ENCODE peak calls at places on chromosomes 11 and 22, in eight cellular contexts. G is GM23338, Q is body of pancreas, B is breast epithelium, C is epithelial cell of esophagus, U is aorta, W is GM23248, S is cardiac muscle cell. K is an unnamed sample.
A peak's percentile ranks its signal among the peaks of the same experiment; 100 is the strongest.

GRCh38 chr22:43883719-43884415 is 7.9 kb downstream of the PNPLA5 start:
- DNase-seq in G (no peak), Q (no peak), B (no peak), C (no peak), U (peak; percentile 65), W (no peak), S (no peak), K (no peak)

GRCh38 chr11:134556186-134556585 is 144.1 kb upstream of the B3GAT1 start:
- DNase-seq in G (no peak), Q (no peak), B (peak; percentile 5), C (no peak), U (peak; percentile 6), W (no peak), S (no peak), K (no peak)

GRCh38 chr11:58392741-58393140 is 13.9 kb downstream of the OR5B3 start:
- DNase-seq in G (no peak), Q (no peak), B (no peak), C (peak; percentile 67), U (no peak), W (no peak), S (no peak), K (no peak)

GRCh38 chr11:10693509-10694071 is at the start of gene IRAG1:
- DNase-seq in G (peak; percentile 34), Q (peak; percentile 19), B (peak; percentile 54), C (no peak), U (peak; percentile 92), W (peak; percentile 77), S (peak; percentile 56), K (peak; percentile 78)

GRCh38 chr11:47213985-47214564 is 699 bp upstream of the DDB2 start:
- DNase-seq in G (peak; percentile 96), Q (peak; percentile 96), B (peak; percentile 92), C (peak; percentile 93), U (peak; percentile 98), W (peak; percentile 94), S (peak; percentile 77), K (peak; percentile 82)

GRCh38 chr11:12271826-12272366 is 105.5 kb upstream of the PARVA start:
- DNase-seq in G (no peak), Q (no peak), B (no peak), C (no peak), U (no peak), W (no peak), S (no peak), K (no peak)

GRCh38 chr11:63404536-63404935 is 35.0 kb downstream of the SLC22A9 start:
- DNase-seq in G (no peak), Q (peak; percentile 62), B (no peak), C (no peak), U (no peak), W (no peak), S (no peak), K (no peak)

GRCh38 chr11:41955635-41956400 is 496.4 kb upstream of the LRRC4C start:
- DNase-seq in G (no peak), Q (no peak), B (no peak), C (no peak), U (no peak), W (no peak), S (no peak), K (no peak)

GRCh38 chr11:17352925-17353227 is 1.3 kb downstream of the NCR3LG1 start:
- DNase-seq in G (peak; percentile 43), Q (peak; percentile 55), B (no peak), C (peak; percentile 49), U (peak; percentile 79), W (peak; percentile 64), S (peak; percentile 30), K (peak; percentile 61)

GRCh38 chr22:18031670-18032454 is 7.5 kb upstream of the MICAL3 start:
- DNase-seq in G (no peak), Q (peak; percentile 67), B (peak; percentile 84), C (peak; percentile 98), U (peak; percentile 86), W (peak; percentile 98), S (no peak), K (peak; percentile 92)

GRCh38 chr22:17955611-17956379 is 68.6 kb downstream of the MICAL3 start:
- DNase-seq in G (no peak), Q (no peak), B (no peak), C (no peak), U (no peak), W (no peak), S (no peak), K (no peak)

GRCh38 chr22:29638678-29639077 is 35.2 kb downstream of the NF2 start:
- DNase-seq in G (no peak), Q (no peak), B (no peak), C (no peak), U (no peak), W (no peak), S (no peak), K (no peak)

GRCh38 chr11:76781861-76782500 is 1.2 kb upstream of the TSKU start:
- DNase-seq in G (no peak), Q (no peak), B (peak; percentile 69), C (peak; percentile 88), U (no peak), W (no peak), S (no peak), K (no peak)

GRCh38 chr11:114099392-114100178 is 40.1 kb downstream of the ZBTB16 start:
- DNase-seq in G (no peak), Q (peak; percentile 67), B (no peak), C (no peak), U (no peak), W (no peak), S (no peak), K (peak; percentile 69)
- H3K4me3 ChIP-seq in G (no peak overlapping the region), Q (no peak overlapping the region), B (no peak overlapping the region), C (no peak overlapping the region), U (no peak overlapping the region), W (no peak overlapping the region), S (no peak overlapping the region), K (no peak overlapping the region)

DNA sequence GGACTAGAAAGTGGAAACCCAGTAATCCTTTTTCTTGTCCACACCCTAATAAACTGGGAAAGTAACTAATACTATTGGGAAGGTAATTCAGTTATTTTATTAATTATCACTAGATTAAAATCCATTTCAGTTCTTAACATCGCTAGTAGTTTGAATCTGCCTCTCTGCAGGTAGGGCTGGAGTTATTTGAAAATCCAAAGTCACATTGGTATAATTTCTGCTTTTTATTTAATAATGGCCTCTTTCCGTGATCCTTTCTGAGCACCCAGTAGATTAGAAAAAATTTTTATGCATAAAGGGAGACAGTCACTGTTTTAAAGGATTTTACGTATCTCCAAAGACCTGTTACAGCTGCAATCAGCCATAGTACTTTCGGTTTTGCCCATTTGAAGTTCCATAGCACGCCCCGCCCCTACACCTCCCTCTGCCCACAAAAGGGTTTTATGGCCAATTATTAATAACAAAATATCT is 605 bp upstream of the COPB1 start:
- DNase-seq in G (peak; percentile 63), Q (peak; percentile 57), B (no peak), C (peak; percentile 61), U (peak; percentile 77), W (peak; percentile 82), S (peak; percentile 42), K (peak; percentile 80)
- H3K4me3 ChIP-seq in G (peak overlapping the region; percentile 60), Q (peak overlapping the region; percentile 91), B (peak overlapping the region; percentile 95), C (peak overlapping the region; percentile 96), U (peak overlapping the region; percentile 97), W (peak overlapping the region; percentile 89), S (peak overlapping the region; percentile 88), K (peak overlapping the region; percentile 90)

GRCh38 chr11:132943325-132943736 is 589.0 kb downstream of the OPCML start:
- DNase-seq in G (peak; percentile 43), Q (no peak), B (no peak), C (no peak), U (no peak), W (peak; percentile 34), S (no peak), K (peak; percentile 7)
- H3K4me3 ChIP-seq in G (peak overlapping the region; percentile 89), Q (no peak overlapping the region), B (peak overlapping the region; percentile 60), C (no peak overlapping the region), U (no peak overlapping the region), W (peak overlapping the region; percentile 68), S (peak overlapping the region; percentile 37), K (peak overlapping the region; percentile 29)

DNA sequence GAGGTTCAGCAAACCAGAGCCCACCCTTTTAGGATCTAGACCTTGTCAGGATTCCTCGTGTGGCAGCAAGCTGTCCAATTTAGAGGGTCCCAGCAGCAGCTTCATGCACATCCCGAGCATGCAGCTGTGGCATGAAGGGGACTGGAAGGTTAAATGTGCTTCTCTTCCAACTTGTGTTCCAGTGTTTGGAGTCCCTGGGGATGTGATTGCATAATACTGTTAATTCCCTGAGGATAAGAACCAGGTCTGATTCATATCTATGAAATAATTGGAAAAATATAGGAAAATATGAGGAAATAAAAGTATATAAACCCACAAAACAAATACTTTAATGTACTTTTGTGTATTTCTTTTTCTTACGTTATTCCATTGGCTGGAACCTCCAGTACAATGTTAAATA is 130.5 kb downstream of the MORC2 start:
- DNase-seq in G (no peak), Q (no peak), B (no peak), C (peak; percentile 50), U (no peak), W (no peak), S (no peak), K (no peak)
- H3K4me3 ChIP-seq in G (no peak overlapping the region), Q (no peak overlapping the region), B (no peak overlapping the region), C (no peak overlapping the region), U (no peak overlapping the region), W (no peak overlapping the region), S (no peak overlapping the region), K (no peak overlapping the region)

DNA sequence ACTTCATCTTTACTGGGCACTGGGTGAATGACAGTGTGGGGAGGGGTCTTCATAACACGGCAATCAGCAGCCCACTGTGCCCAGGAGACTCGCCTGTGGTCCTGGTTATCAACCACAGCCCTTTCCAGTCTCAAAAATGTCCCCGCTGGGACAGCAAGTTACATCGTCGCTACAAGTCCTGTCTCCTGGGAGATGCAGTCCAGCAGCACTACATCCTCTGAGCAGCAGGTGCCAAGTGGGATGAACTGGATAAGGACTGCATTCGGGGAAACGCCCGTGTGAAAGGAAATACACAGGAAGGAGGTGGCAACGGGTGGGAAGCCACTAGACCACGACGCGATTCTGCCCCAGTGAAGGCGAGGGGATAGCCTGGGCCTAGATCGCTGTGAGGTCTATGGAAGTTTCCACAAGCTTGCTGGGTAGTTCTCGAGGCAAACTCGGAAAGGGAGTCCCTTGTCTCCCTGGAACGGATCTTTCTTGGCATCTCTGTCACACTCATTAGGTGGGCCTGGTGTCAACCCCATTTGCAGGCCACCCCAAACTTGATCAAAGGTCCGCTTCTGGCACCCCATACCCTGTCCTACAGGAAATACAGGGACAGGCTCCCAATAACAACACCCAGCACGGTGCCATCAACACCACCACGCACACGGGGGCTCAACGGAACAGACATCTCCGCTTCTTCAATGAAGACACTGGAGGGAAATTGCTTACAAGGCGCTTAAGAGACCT is 4.4 kb downstream of the ASCL2 start:
- DNase-seq in G (no peak), Q (peak; percentile 6), B (peak; percentile 16), C (no peak), U (no peak), W (no peak), S (no peak), K (no peak)
- H3K4me3 ChIP-seq in G (no peak overlapping the region), Q (no peak overlapping the region), B (no peak overlapping the region), C (no peak overlapping the region), U (no peak overlapping the region), W (no peak overlapping the region), S (no peak overlapping the region), K (no peak overlapping the region)

GRCh38 chr11:73401924-73402833 is 26.0 kb downstream of the RELT start:
- DNase-seq in G (no peak), Q (no peak), B (no peak), C (no peak), U (peak; percentile 70), W (peak; percentile 38), S (no peak), K (no peak)
- H3K4me3 ChIP-seq in G (no peak overlapping the region), Q (no peak overlapping the region), B (no peak overlapping the region), C (no peak overlapping the region), U (no peak overlapping the region), W (no peak overlapping the region), S (no peak overlapping the region), K (no peak overlapping the region)

GRCh38 chr11:126467046-126467370 is 111.5 kb downstream of the ST3GAL4 start:
- DNase-seq in G (no peak), Q (no peak), B (no peak), C (no peak), U (no peak), W (no peak), S (no peak), K (no peak)
- H3K4me3 ChIP-seq in G (no peak overlapping the region), Q (no peak overlapping the region), B (no peak overlapping the region), C (no peak overlapping the region), U (no peak overlapping the region), W (no peak overlapping the region), S (no peak overlapping the region), K (no peak overlapping the region)